ENCODE peak calls at places on chromosome 2, in four cellular contexts. M is AG09319, I is cardiac fibroblast, V is EL. W is an unnamed sample.

GRCh38 chr2:60530660-60531276 is 22.7 kb downstream of the BCL11A start:
- DNase-seq in M (no peak), I (no peak), V (no peak), W (no peak)

GRCh38 chr2:35365859-35366258 is 989.7 kb upstream of the CRIM1 start:
- DNase-seq in I (no peak), M (no peak), V (peak), W (peak)

GRCh38 chr2:179455824-179456223 is 191.2 kb upstream of the SESTD1 start:
- DNase-seq in V (peak), M (no peak), I (peak), W (peak)

GRCh38 chr2:47193607-47194006 is 38.5 kb upstream of the STPG4 start:
- DNase-seq in V (no peak), M (no peak), I (peak), W (no peak)

GRCh38 chr2:5696351-5696740 is 4.2 kb downstream of the SOX11 start:
- DNase-seq in M (no peak), I (no peak), V (no peak), W (no peak)

GRCh38 chr2:166375736-166376487 is at the start of gene SCN9A:
- DNase-seq in V (peak), I (peak), M (peak), W (peak)

GRCh38 chr2:108268001-108268400 is 20.7 kb upstream of the SULT1C2 start:
- DNase-seq in M (peak), V (peak), I (peak), W (peak)

GRCh38 chr2:160292225-160292624 is 92.2 kb upstream of the ITGB6 start:
- DNase-seq in M (no peak), I (peak), V (no peak), W (no peak)

GRCh38 chr2:240348522-240348921 is 86.9 kb upstream of the GPC1 start:
- DNase-seq in I (no peak), V (no peak), M (no peak), W (no peak)

GRCh38 chr2:240611601-240612210 is 13.6 kb upstream of the GPR35 start:
- DNase-seq in I (no peak), M (no peak), V (no peak), W (no peak)

GRCh38 chr2:143425896-143426295 is 296.7 kb downstream of the ARHGAP15 start:
- DNase-seq in V (no peak), M (no peak), I (no peak), W (no peak)

GRCh38 chr2:6475155-6475940 is 390.4 kb downstream of the CMPK2 start:
- DNase-seq in M (no peak), I (no peak), V (no peak), W (no peak)

GRCh38 chr2:19868705-19869550 is 32.9 kb downstream of the TTC32 start:
- DNase-seq in V (peak), M (no peak), I (peak), W (no peak)

GRCh38 chr2:174344716-174345472 is 10.1 kb downstream of the SP9 start:
- DNase-seq in V (peak), I (peak), M (no peak), W (peak)

GRCh38 chr2:154466226-154466625 is 232.3 kb upstream of the KCNJ3 start:
- DNase-seq in I (no peak), V (no peak), M (no peak), W (no peak)

GRCh38 chr2:239222346-239223028 is 178.3 kb downstream of the HDAC4 start:
- DNase-seq in M (no peak), V (no peak), I (peak), W (peak)

GRCh38 chr2:237152361-237152760 is 66.7 kb downstream of the COPS8 start:
- DNase-seq in V (no peak), I (no peak), M (peak), W (no peak)

GRCh38 chr2:240138275-240138984 is 2.0 kb downstream of the OTOS start:
- DNase-seq in M (no peak), V (no peak), I (peak), W (peak)

GRCh38 chr2:181456660-181457120 is 496 bp upstream of the ITGA4 start:
- DNase-seq in M (no peak), V (peak), I (peak), W (peak)

GRCh38 chr2:204072443-204073324 is 136.1 kb downstream of the ICOS start:
- DNase-seq in V (peak), I (peak), M (no peak), W (no peak)

GRCh38 chr2:36287363-36288275 is 68.0 kb upstream of the CRIM1 start:
- DNase-seq in V (peak), I (peak), M (no peak), W (peak)

GRCh38 chr2:188853307-188853706 is 120.9 kb upstream of the COL3A1 start:
- DNase-seq in I (peak), V (peak), M (peak), W (no peak)

GRCh38 chr2:9463698-9464034 is 10.7 kb upstream of the IAH1 start:
- DNase-seq in V (peak), M (no peak), I (peak), W (peak)

GRCh38 chr2:28958689-28959088 is 22.4 kb upstream of the TOGARAM2 start:
- DNase-seq in M (peak), V (peak), I (peak), W (peak)

GRCh38 chr2:71895320-71896161 is 252.1 kb downstream of the CYP26B1 start:
- DNase-seq in I (no peak), M (no peak), V (no peak), W (no peak)

GRCh38 chr2:134240061-134240460 is 13.8 kb upstream of the MGAT5 start:
- DNase-seq in I (no peak), M (no peak), V (no peak), W (no peak)

GRCh38 chr2:8957593-8957992 is 45.9 kb downstream of the MBOAT2 start:
- DNase-seq in V (no peak), M (no peak), I (peak), W (no peak)

GRCh38 chr2:212940816-212941215 is 210.6 kb downstream of the IKZF2 start:
- DNase-seq in M (no peak), I (peak), V (no peak), W (peak)

GRCh38 chr2:9440058-9440727 is 16.7 kb downstream of the CPSF3 start:
- DNase-seq in I (peak), M (peak), V (peak), W (peak)

GRCh38 chr2:144644549-144644948 is 124.6 kb upstream of the ZEB2 start:
- DNase-seq in I (no peak), V (no peak), M (no peak), W (no peak)

GRCh38 chr2:71389379-71390072 is 57.9 kb downstream of the ZNF638 start:
- DNase-seq in I (no peak), V (no peak), M (no peak), W (no peak)